ENCODE peak calls at places on chromosomes 3 and 15, in ten cellular contexts. A is activated CD8-positive, alpha-beta memory T cell treated with anti-CD3 and anti-CD28 coated beads for 24 hours; N is left cardiac atrium; E is GM23338; P is 8988T; T is psoas muscle; X is coronary artery; Y is fibroblast of the aortic adventitia; L is lower leg skin; O is neural progenitor cell. M is an unnamed sample.

GRCh38 chr3:48268381-48268935 is 27.6 kb downstream of the ZNF589 start:
- DNase-seq in E (no peak), L (peak; percentile 67), P (no peak), T (no peak), Y (no peak), O (no peak), A (peak; percentile 86), N (no peak), X (no peak), M (no peak)

GRCh38 chr15:38554354-38554753 is 10.3 kb downstream of the RASGRP1 start:
- DNase-seq in O (no peak), T (no peak), E (no peak), X (no peak), L (no peak), P (no peak), N (no peak), Y (no peak), A (no peak), M (no peak)

GRCh38 chr3:10554236-10554611 is 48.8 kb upstream of the ATP2B2 start:
- DNase-seq in A (peak; percentile 44), P (no peak), L (no peak), T (no peak), E (no peak), Y (no peak), O (no peak), X (peak; percentile 41), N (no peak), M (no peak)

GRCh38 chr3:51137715-51138114 is 247.4 kb upstream of the MANF start:
- DNase-seq in L (no peak), T (no peak), E (no peak), O (no peak), Y (no peak), X (no peak), A (no peak), N (no peak), P (no peak), M (no peak)

GRCh38 chr3:55725681-55726500 is 238.8 kb upstream of the WNT5A start:
- DNase-seq in Y (no peak), P (no peak), X (no peak), L (no peak), T (no peak), A (no peak), O (no peak), E (no peak), N (no peak), M (no peak)

GRCh38 chr15:79916424-79916823 is 19.6 kb upstream of the MTHFS start:
- DNase-seq in N (no peak), Y (no peak), O (no peak), T (no peak), A (no peak), X (no peak), P (no peak), E (no peak), L (no peak), M (no peak)

GRCh38 chr15:90561344-90562244 is 31.9 kb downstream of the CRTC3 start:
- DNase-seq in N (no peak), A (no peak), P (no peak), X (no peak), E (no peak), O (no peak), L (peak; percentile 38), T (no peak), Y (peak; percentile 93), M (no peak)

GRCh38 chr3:58429657-58430056 is 4.0 kb downstream of the PDHB start:
- DNase-seq in O (no peak), A (no peak), E (no peak), N (no peak), T (no peak), Y (peak; percentile 17), X (no peak), P (no peak), L (no peak), M (no peak)

GRCh38 chr3:137347132-137347531 is 389.3 kb downstream of the IL20RB start:
- DNase-seq in P (no peak), L (no peak), T (no peak), Y (no peak), O (no peak), X (no peak), A (no peak), N (no peak), E (peak; percentile 47), M (no peak)

GRCh38 chr3:52874869-52875588 is 22.3 kb downstream of the STIMATE start:
- DNase-seq in P (no peak), X (peak; percentile 29), T (no peak), A (no peak), L (no peak), E (no peak), N (no peak), O (no peak), Y (no peak), M (no peak)

GRCh38 chr3:50533346-50533745 is 29.9 kb upstream of the CACNA2D2 start:
- DNase-seq in T (no peak), A (no peak), E (peak; percentile 36), N (no peak), P (no peak), Y (no peak), O (peak; percentile 26), X (no peak), L (no peak), M (no peak)

GRCh38 chr3:162142511-162142910 is 645.9 kb downstream of the OTOL1 start:
- DNase-seq in P (no peak), N (no peak), E (no peak), X (no peak), Y (peak; percentile 3), L (no peak), A (no peak), O (no peak), T (no peak), M (no peak)

GRCh38 chr15:90388462-90389182 is 580 bp downstream of the IQGAP1 start:
- DNase-seq in N (peak; percentile 81), X (peak; percentile 91), A (peak; percentile 81), P (peak; percentile 22), O (peak; percentile 73), T (peak; percentile 88), Y (peak; percentile 51), E (peak; percentile 60), L (peak; percentile 65), M (peak; percentile 76)

GRCh38 chr15:36529296-36530011 is 50.0 kb upstream of the CDIN1 start:
- DNase-seq in A (no peak), X (no peak), O (no peak), E (no peak), N (no peak), Y (no peak), P (no peak), L (no peak), T (no peak), M (no peak)

GRCh38 chr3:128879991-128880390 is 571 bp downstream of the ACAD9 start:
- DNase-seq in L (no peak), O (no peak), T (no peak), E (no peak), Y (no peak), N (no peak), P (no peak), X (no peak), A (no peak), M (no peak)

GRCh38 chr3:54819926-54820325 is 107.9 kb downstream of the LRTM1 start:
- DNase-seq in A (no peak), P (no peak), Y (no peak), L (no peak), O (no peak), E (no peak), X (no peak), N (no peak), T (no peak), M (no peak)

M was measured in right atrium auricular region.